ENCODE peak calls at places on chromosomes 5 and 9, in nine cellular contexts. One of them, this sample, is unnamed.

GRCh38 chr9:96164268-96164683 is 137.7 kb downstream of the HSD17B3 start:
- DNase-seq in iris pigment epithelial cell: no peak
- DNase-seq in Caco-2: no peak
- DNase-seq in epithelial cell of esophagus: no peak
- DNase-seq in H4: no peak
- DNase-seq in activated naive CD4-positive, alpha-beta T cell treated with Interleukin-2 at 50 U/mL for 16 hours: no peak
- DNase-seq in Peyer's patch: no peak
- DNase-seq in COR-L47: no peak
- DNase-seq in MG63: no peak
- DNase-seq in this sample: no peak

GRCh38 chr5:144880513-144880912 is 709.8 kb downstream of the KCTD16 start:
- DNase-seq in H4: no peak
- DNase-seq in epithelial cell of esophagus: no peak
- DNase-seq in Peyer's patch: no peak
- DNase-seq in COR-L47: no peak
- DNase-seq in MG63: no peak
- DNase-seq in iris pigment epithelial cell: no peak
- DNase-seq in Caco-2: no peak
- DNase-seq in activated naive CD4-positive, alpha-beta T cell treated with Interleukin-2 at 50 U/mL for 16 hours: no peak
- DNase-seq in this sample: no peak

GRCh38 chr5:5341531-5342292 is 80.8 kb upstream of the ICE1 start:
- DNase-seq in activated naive CD4-positive, alpha-beta T cell treated with Interleukin-2 at 50 U/mL for 16 hours: no peak
- DNase-seq in iris pigment epithelial cell: peak
- DNase-seq in epithelial cell of esophagus: peak
- DNase-seq in MG63: no peak
- DNase-seq in Peyer's patch: no peak
- DNase-seq in COR-L47: no peak
- DNase-seq in H4: no peak
- DNase-seq in Caco-2: peak
- DNase-seq in this sample: no peak

GRCh38 chr5:142906863-142907671 is 136.9 kb downstream of the ARHGAP26 start:
- DNase-seq in Caco-2: no peak
- DNase-seq in Peyer's patch: no peak
- DNase-seq in MG63: no peak
- DNase-seq in H4: no peak
- DNase-seq in COR-L47: no peak
- DNase-seq in epithelial cell of esophagus: no peak
- DNase-seq in iris pigment epithelial cell: no peak
- DNase-seq in activated naive CD4-positive, alpha-beta T cell treated with Interleukin-2 at 50 U/mL for 16 hours: no peak
- DNase-seq in this sample: no peak

GRCh38 chr9:135229701-135230385 is 142.4 kb downstream of the OLFM1 start:
- DNase-seq in activated naive CD4-positive, alpha-beta T cell treated with Interleukin-2 at 50 U/mL for 16 hours: no peak
- DNase-seq in COR-L47: no peak
- DNase-seq in epithelial cell of esophagus: no peak
- DNase-seq in iris pigment epithelial cell: no peak
- DNase-seq in MG63: no peak
- DNase-seq in H4: no peak
- DNase-seq in Caco-2: no peak
- DNase-seq in Peyer's patch: no peak
- DNase-seq in this sample: no peak

GRCh38 chr5:175623086-175623485 is 34.8 kb upstream of the HRH2 start:
- DNase-seq in activated naive CD4-positive, alpha-beta T cell treated with Interleukin-2 at 50 U/mL for 16 hours: no peak
- DNase-seq in COR-L47: no peak
- DNase-seq in iris pigment epithelial cell: no peak
- DNase-seq in epithelial cell of esophagus: no peak
- DNase-seq in Caco-2: no peak
- DNase-seq in Peyer's patch: no peak
- DNase-seq in H4: no peak
- DNase-seq in MG63: no peak
- DNase-seq in this sample: no peak

GRCh38 chr9:87586731-87587355 is 89.2 kb downstream of the DAPK1 start:
- DNase-seq in MG63: no peak
- DNase-seq in H4: no peak
- DNase-seq in activated naive CD4-positive, alpha-beta T cell treated with Interleukin-2 at 50 U/mL for 16 hours: no peak
- DNase-seq in epithelial cell of esophagus: no peak
- DNase-seq in Peyer's patch: no peak
- DNase-seq in COR-L47: no peak
- DNase-seq in iris pigment epithelial cell: no peak
- DNase-seq in Caco-2: no peak
- DNase-seq in this sample: no peak

GRCh38 chr9:132486706-132487350 is 76.8 kb downstream of the CFAP77 start:
- DNase-seq in Caco-2: no peak
- DNase-seq in H4: no peak
- DNase-seq in iris pigment epithelial cell: no peak
- DNase-seq in Peyer's patch: no peak
- DNase-seq in activated naive CD4-positive, alpha-beta T cell treated with Interleukin-2 at 50 U/mL for 16 hours: peak
- DNase-seq in epithelial cell of esophagus: no peak
- DNase-seq in COR-L47: no peak
- DNase-seq in MG63: no peak
- DNase-seq in this sample: no peak

GRCh38 chr5:106376522-106376921 is 1294.2 kb downstream of the EFNA5 start:
- DNase-seq in epithelial cell of esophagus: peak
- DNase-seq in H4: peak
- DNase-seq in iris pigment epithelial cell: peak
- DNase-seq in COR-L47: no peak
- DNase-seq in Peyer's patch: no peak
- DNase-seq in activated naive CD4-positive, alpha-beta T cell treated with Interleukin-2 at 50 U/mL for 16 hours: no peak
- DNase-seq in Caco-2: no peak
- DNase-seq in MG63: no peak
- DNase-seq in this sample: no peak